ENCODE peak calls at places on chromosomes 13 and 19, in five cellular contexts. J, Q, L, H and Z are unnamed samples.

GRCh38 chr13:25738797-25739196 is 313.0 kb downstream of the SHISA2 start:
- DNase-seq in J (no peak), Q (peak), L (no peak), H (no peak), Z (no peak)

GRCh38 chr19:33431986-33432385 is 58.5 kb downstream of the CEBPG start:
- DNase-seq in J (no peak), Q (no peak), L (no peak), H (no peak), Z (no peak)

GRCh38 chr19:13541554-13541953 is 35.3 kb upstream of the CACNA1A start:
- DNase-seq in J (no peak), Q (no peak), L (no peak), H (no peak), Z (no peak)

GRCh38 chr19:23991170-23991569 is 76.5 kb downstream of the ZNF726 start:
- DNase-seq in J (no peak), Q (peak), L (no peak), H (no peak), Z (no peak)

GRCh38 chr19:50285833-50286232 is 43.3 kb downstream of the KCNC3 start:
- DNase-seq in J (no peak), Q (no peak), L (no peak), H (no peak), Z (no peak)

GRCh38 chr19:18346091-18346490 is 5.7 kb downstream of the PGPEP1 start:
- DNase-seq in J (no peak), Q (no peak), L (no peak), H (no peak), Z (no peak)

GRCh38 chr19:1000591-1001537 is 645 bp downstream of the GRIN3B start:
- DNase-seq in J (no peak), Q (no peak), L (peak), H (no peak), Z (no peak)

GRCh38 chr13:94233401-94233800 is 246.1 kb downstream of the DCT start:
- DNase-seq in J (peak), Q (peak), L (no peak), H (no peak), Z (no peak)

GRCh38 chr13:81639984-81640582 is 1299.2 kb upstream of the SPRY2 start:
- DNase-seq in J (no peak), Q (no peak), L (peak), H (no peak), Z (no peak)

GRCh38 chr13:112748947-112749346 is 59.1 kb downstream of the ATP11A start:
- DNase-seq in J (peak), Q (peak), L (no peak), H (no peak), Z (no peak)

GRCh38 chr13:94988654-94989053 is 276.3 kb upstream of the SOX21 start:
- DNase-seq in J (no peak), Q (peak), L (peak), H (no peak), Z (no peak)

GRCh38 chr13:67283602-67284001 is 53.5 kb upstream of the PCDH9 start:
- DNase-seq in J (no peak), Q (peak), L (no peak), H (no peak), Z (no peak)

GRCh38 chr19:2259331-2259730 is 3.1 kb upstream of the JSRP1 start:
- DNase-seq in J (no peak), Q (no peak), L (no peak), H (no peak), Z (no peak)

GRCh38 chr19:45485301-45486077 is 11.4 kb downstream of the RTN2 start:
- DNase-seq in J (peak), Q (peak), L (peak), H (no peak), Z (peak)

GRCh38 chr19:38977445-38978314 is 2.1 kb upstream of the FBXO17 start:
- DNase-seq in J (no peak), Q (no peak), L (no peak), H (no peak), Z (no peak)

GRCh38 chr19:1651061-1651547 is 1.3 kb downstream of the TCF3 start:
- DNase-seq in J (no peak), Q (peak), L (peak), H (no peak), Z (no peak)

GRCh38 chr13:89925107-89925506 is 1422.4 kb upstream of the MIR17HG start:
- DNase-seq in J (no peak), Q (peak), L (peak), H (no peak), Z (no peak)

GRCh38 chr13:67119481-67119883 is 110.7 kb downstream of the PCDH9 start:
- DNase-seq in J (no peak), Q (peak), L (no peak), H (no peak), Z (no peak)

GRCh38 chr13:30307966-30308290 is 577 bp upstream of the KATNAL1 start:
- DNase-seq in J (no peak), Q (no peak), L (no peak), H (no peak), Z (no peak)
- H3K27ac ChIP-seq in J (peak), Q (no peak), L (no peak), H (no peak), Z (peak)

DNA sequence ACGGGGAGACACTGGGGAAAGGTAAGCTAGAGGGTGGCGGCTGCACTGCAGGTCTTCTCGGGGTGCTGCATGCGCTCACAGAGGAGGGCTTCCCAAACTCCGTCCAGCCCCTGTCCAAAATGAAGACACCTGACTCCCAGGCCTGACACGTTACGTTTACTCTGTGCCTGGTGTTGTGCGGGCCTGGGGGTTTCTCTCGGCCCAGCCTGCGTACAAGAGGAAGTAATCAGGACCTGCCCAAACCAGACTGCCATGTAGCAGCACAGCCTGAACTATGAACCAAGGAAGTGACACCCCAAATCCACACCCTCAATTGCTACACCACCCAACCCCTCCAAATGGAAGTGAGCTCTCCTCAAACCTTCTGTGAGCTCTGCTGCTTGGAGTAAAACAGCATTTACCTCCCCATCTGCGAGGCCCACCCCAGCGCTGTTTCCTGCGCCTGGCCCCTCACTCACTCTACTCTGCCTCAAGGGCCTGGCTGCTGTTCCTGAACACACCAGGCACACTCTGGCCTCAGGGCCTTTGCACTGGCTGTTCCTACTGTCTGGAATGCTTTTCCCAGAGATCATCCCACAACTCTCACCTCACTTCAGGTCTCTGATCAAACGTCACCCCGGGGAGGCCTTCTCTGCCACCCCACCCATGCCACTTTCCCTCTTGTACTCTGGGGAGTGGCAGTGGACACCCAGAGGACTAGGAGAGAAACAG is 3.0 kb downstream of the HSPBP1 start:
- DNase-seq in J (no peak), Q (no peak), L (no peak), H (no peak), Z (no peak)
- H3K27ac ChIP-seq in J (no peak), Q (no peak), L (no peak), H (no peak), Z (no peak)

DNA sequence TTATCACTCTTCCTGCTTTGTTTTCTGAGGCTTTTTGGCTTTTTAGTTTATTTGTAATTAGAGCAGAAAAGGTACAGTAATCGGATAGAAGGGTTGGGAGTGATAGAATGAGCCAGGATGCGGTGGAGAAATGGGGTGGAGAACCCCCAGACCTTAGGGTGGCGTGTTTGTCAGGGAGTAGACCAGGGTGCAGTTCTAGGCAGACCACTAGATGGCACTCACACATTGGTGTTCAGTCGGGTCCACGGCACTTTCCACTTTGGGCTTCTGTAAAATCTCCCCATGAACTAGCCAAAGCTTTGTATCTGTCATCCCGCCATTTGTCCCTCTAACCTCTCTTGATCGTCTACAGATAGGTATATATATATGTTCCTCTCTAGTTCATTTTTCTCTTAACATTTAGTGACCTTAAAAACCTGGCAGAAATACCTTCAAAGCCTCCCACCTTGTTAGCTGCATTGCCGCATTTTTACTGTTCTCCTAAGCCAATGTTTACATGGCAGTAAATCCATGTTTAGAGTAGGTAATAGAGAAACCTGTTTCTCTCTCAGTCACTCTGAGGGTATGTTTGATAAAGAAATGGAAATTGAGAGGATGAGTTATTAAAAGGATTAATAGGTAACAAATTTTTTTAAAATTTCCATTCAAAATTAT is 154.9 kb downstream of the TM9SF2 start:
- DNase-seq in J (peak), Q (peak), L (peak), H (peak), Z (peak)
- H3K27ac ChIP-seq in J (no peak), Q (no peak), L (no peak), H (no peak), Z (no peak)

DNA sequence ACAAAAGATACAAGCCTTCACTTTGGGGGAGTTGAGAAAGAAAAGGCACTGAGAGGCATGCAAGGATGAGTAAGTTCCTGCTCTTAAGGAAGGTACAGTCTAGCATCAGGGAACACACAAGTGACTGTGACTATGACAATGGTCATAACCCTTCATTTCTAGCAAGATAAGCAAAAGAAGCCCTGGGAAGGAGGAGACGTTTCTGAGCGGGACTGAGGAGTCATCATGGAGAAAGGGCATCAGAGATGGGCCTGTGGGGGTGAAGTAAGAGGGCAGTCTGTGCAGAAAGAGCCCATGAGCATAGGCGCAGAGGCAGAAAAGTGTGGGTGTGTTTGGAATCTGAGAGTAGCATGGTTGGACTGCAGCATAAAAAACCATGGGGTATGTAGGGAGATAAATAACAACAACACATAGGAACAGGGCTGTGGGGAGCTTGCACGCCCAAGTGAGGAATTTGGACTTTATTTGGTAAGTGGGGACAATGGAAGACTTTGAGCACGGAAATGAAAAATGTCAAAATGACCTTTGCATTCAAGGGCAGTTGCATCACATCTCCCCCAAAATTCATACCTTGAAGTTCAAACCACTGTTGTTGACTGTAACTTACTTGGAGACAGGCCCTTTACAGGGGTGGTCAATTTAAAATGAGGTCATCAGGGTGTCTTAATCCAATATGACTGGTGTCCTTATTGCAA is 86.7 kb downstream of the MBNL2 start:
- DNase-seq in J (no peak), Q (no peak), L (no peak), H (no peak), Z (no peak)
- H3K27ac ChIP-seq in J (peak), Q (no peak), L (peak), H (no peak), Z (no peak)

GRCh38 chr13:48493851-48494250 is 39.0 kb downstream of the RCBTB2 start:
- DNase-seq in J (no peak), Q (peak), L (no peak), H (no peak), Z (no peak)
- H3K27ac ChIP-seq in J (no peak), Q (no peak), L (no peak), H (no peak), Z (no peak)